ENCODE peak calls at places on chromosomes 7 and 10, in ten cellular contexts. P, W, I, N, Q, R, L, M, J and K are unnamed samples. For H3K4me1, the result is how much of the 10 kb centered on the place peaks cover.

GRCh38 chr10:92173996-92174395 is 116.9 kb downstream of the CPEB3 start:
- DNase-seq in P (no peak), W (no peak), I (no peak), N (no peak), Q (no peak), R (no peak), L (no peak), M (no peak), J (no peak), K (no peak)

GRCh38 chr10:99339077-99339476 is 9.9 kb downstream of the CNNM1 start:
- DNase-seq in P (no peak), W (no peak), I (no peak), N (peak), Q (no peak), R (no peak), L (no peak), M (no peak), J (no peak), K (no peak)

GRCh38 chr7:11212080-11212711 is 238.5 kb downstream of the PHF14 start:
- DNase-seq in P (peak), W (no peak), I (peak), N (peak), Q (peak), R (peak), L (peak), M (peak), J (peak), K (peak)

GRCh38 chr7:17832820-17833219 is 107.5 kb downstream of the SNX13 start:
- DNase-seq in P (no peak), W (no peak), I (no peak), N (no peak), Q (no peak), R (no peak), L (no peak), M (no peak), J (no peak), K (no peak)

GRCh38 chr7:106779877-106780276 is 85.2 kb upstream of the PIK3CG start:
- DNase-seq in P (no peak), W (no peak), I (no peak), N (no peak), Q (no peak), R (no peak), L (peak), M (no peak), J (no peak), K (peak)

GRCh38 chr7:71633571-71634008 is 501.6 kb downstream of the GALNT17 start:
- DNase-seq in P (no peak), W (peak), I (no peak), N (peak), Q (no peak), R (no peak), L (no peak), M (no peak), J (no peak), K (peak)

GRCh38 chr7:106452031-106452851 is 167.5 kb upstream of the NAMPT start:
- DNase-seq in P (no peak), W (no peak), I (no peak), N (peak), Q (no peak), R (no peak), L (no peak), M (no peak), J (no peak), K (no peak)

GRCh38 chr7:1377111-1377909 is 82.0 kb downstream of the MICALL2 start:
- DNase-seq in P (no peak), W (no peak), I (no peak), N (no peak), Q (no peak), R (peak), L (no peak), M (no peak), J (no peak), K (no peak)

GRCh38 chr10:126684171-126684745 is 13.8 kb upstream of the C10orf90 start:
- DNase-seq in P (no peak), W (no peak), I (no peak), N (peak), Q (no peak), R (no peak), L (no peak), M (no peak), J (no peak), K (no peak)

DNA sequence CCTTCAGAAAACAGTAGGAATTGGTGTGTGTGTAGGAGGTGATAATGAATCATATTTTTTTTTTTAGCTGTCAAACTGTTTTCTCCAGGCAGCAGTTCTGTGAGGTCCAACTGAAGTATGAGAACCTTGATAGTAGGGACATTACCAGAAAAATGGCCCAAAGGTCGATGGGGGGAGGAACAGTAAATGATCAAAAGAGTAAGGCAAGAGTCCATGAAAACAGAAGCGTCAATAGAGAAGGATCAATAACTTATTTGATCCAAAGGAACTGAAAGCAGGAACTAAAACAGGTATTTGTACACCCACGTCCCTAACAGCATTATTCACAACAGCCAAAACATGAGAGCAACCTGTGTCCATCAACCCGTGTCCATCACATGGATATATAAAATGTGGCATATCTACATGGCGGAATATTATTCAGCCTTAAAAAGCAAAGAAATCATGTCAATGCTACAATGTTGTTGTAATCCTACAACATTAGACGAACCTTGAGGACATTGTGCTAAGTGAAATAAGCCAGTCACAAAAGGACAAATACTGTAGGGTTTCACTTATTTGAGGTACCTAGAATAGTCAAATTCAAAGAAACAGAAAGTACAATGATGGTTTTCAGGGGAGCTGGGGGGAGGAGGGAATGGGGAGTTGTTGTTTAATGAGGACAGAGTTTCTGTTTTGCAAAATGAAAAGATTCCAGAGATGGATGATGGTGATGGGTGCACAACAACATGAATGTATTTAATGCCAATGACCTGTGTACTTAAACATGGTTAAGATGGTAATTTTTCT is 214.0 kb upstream of the KLF14 start:
- DNase-seq in P (no peak), W (no peak), I (no peak), N (no peak), Q (no peak), R (no peak), L (no peak), M (no peak), J (no peak), K (no peak)
- H3K4me1 ChIP-seq in P (under half), W (under half), I (half or more), N (under half), Q (under half), R (under half), L (under half), M (under half), J (half or more), K (under half)

DNA sequence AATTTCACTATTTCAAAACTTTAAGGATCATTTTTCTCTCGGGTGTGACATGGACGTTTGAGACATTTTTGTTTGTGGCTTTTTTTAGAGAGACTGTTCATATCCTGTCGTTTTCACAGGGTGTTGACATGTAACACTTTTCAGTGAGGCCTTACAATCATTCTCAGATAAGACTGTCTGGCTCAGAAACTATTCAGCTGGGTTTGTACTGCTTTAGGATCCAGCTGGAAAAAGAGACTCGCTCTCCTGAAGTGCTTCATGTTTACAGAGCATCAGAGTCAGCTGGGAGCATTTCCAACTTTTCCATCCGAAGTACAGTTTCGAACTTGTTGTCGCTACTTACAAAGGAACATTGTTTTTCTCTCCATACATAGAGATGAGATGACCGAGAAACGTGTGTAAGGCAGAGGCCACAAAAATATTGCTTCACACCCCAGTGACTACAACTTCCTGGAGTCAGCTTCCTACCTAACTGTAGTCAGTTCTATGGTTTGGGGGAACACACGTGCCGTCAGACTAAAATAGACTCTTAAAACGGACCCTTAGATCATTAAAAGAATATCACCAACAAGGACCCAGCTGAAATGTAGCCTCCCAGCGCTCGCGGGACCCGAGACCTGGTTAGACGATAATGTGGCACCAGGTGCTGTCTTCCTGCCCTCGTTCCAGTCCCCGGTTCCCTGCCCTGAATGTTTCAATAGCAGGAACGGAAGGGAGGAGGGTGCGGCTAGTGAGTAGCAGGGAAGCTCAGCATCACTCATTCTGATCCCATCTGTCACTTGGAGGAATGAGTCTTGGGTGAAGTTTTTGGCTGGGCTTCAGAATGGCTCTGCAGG is 78.0 kb downstream of the MKI67 start:
- DNase-seq in P (no peak), W (no peak), I (no peak), N (peak), Q (peak), R (no peak), L (peak), M (no peak), J (peak), K (peak)
- H3K4me3 ChIP-seq in P (no peak), W (peak), I (no peak), N (peak), Q (no peak), R (no peak), L (peak), M (no peak), J (peak), K (no peak)

GRCh38 chr10:79232864-79233263 is 114.4 kb upstream of the PPIF start:
- DNase-seq in P (no peak), W (no peak), I (no peak), N (no peak), Q (no peak), R (no peak), L (no peak), M (no peak), J (no peak), K (no peak)

GRCh38 chr10:79238606-79239005 is 108.7 kb upstream of the PPIF start:
- DNase-seq in P (no peak), W (no peak), I (no peak), N (peak), Q (no peak), R (no peak), L (no peak), M (no peak), J (no peak), K (no peak)

GRCh38 chr10:79237801-79238520 is 109.3 kb upstream of the PPIF start:
- DNase-seq in P (no peak), W (no peak), I (no peak), N (peak), Q (peak), R (peak), L (no peak), M (no peak), J (no peak), K (no peak)

GRCh38 chr10:79234391-79235318 is 112.6 kb upstream of the PPIF start:
- DNase-seq in P (no peak), W (no peak), I (no peak), N (no peak), Q (no peak), R (no peak), L (no peak), M (no peak), J (no peak), K (no peak)

GRCh38 chr10:79235765-79236755 is 111.2 kb upstream of the PPIF start:
- DNase-seq in P (no peak), W (no peak), I (no peak), N (no peak), Q (peak), R (no peak), L (no peak), M (no peak), J (no peak), K (no peak)
- H3K4me1 ChIP-seq in P (under half), W (half or more), I (under half), N (half or more), Q (under half), R (under half), L (under half), M (under half), J (half or more), K (under half)

DNA sequence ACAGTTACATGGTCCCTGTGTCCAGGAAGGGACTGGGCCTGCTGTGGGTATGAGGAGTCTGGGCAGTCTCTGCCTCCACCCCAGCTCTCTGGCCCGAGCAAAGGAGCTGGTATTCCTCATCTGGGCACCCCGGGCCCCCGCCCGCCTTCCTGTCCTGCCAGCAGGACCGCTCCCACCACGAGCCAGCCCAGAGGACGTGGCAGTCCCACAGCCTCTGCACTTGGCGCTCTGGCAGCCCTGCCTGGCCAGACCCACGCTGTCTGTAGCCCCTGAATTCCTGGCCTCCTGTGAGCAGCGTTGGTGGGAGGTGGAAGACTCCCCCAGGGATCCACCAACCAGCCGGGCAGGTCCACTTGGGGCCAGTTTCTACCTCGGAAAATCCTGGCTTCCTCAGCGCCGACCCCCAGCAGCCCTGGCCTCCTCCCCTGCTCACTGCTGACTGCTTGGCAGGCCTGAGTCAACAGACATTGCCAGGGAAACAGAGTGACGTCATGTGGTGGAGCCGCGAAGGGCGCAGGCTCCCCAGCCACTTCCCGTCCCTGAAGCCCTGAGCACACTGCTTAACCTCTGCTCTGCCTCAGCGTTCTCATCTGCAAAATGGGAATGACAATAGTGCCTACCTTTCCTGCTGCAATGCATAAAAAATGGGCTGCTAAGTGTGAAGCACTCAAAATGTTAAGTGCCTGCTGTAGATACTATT is 21.6 kb upstream of the LIMK1 start:
- DNase-seq in P (peak), W (no peak), I (peak), N (peak), Q (peak), R (peak), L (peak), M (peak), J (peak), K (peak)
- H3K4me3 ChIP-seq in P (no peak), W (peak), I (no peak), N (no peak), Q (no peak), R (no peak), L (peak), M (peak), J (peak), K (no peak)

GRCh38 chr7:47516985-47517590 is 64.8 kb downstream of the TNS3 start:
- DNase-seq in P (no peak), W (no peak), I (no peak), N (no peak), Q (no peak), R (no peak), L (peak), M (no peak), J (no peak), K (no peak)
- H3K4me1 ChIP-seq in P (under half), W (under half), I (under half), N (under half), Q (under half), R (under half), L (under half), M (under half), J (under half), K (half or more)

GRCh38 chr10:72087969-72088878 is at the start of gene SPOCK2:
- DNase-seq in P (no peak), W (peak), I (no peak), N (no peak), Q (peak), R (peak), L (no peak), M (no peak), J (no peak), K (no peak)
- H3K4me3 ChIP-seq in P (peak), W (peak), I (peak), N (no peak), Q (peak), R (peak), L (peak), M (peak), J (peak), K (peak)